ENCODE peak calls at places on chromosome 15, in nine cellular contexts. K, G, R, X, Y, E, H, C and Q are unnamed samples.

GRCh38 chr15:85479071-85479647 is 98.8 kb downstream of the AKAP13 start:
- DNase-seq in X (no peak), Y (peak), K (peak), E (peak), H (no peak), G (no peak), R (no peak), C (peak), Q (no peak)

GRCh38 chr15:38853608-38854007 is 289.0 kb upstream of the RASGRP1 start:
- DNase-seq in C (peak), X (no peak), R (peak), G (no peak), H (peak), E (no peak), Y (no peak), K (peak), Q (no peak)

GRCh38 chr15:25772500-25772899 is 90.6 kb downstream of the ATP10A start:
- DNase-seq in H (no peak), Y (no peak), C (no peak), X (no peak), G (no peak), E (no peak), R (no peak), K (no peak), Q (no peak)

GRCh38 chr15:73022156-73022555 is 30.1 kb upstream of the NEO1 start:
- DNase-seq in H (no peak), K (peak), R (no peak), X (no peak), C (no peak), G (no peak), Y (no peak), E (no peak), Q (no peak)

GRCh38 chr15:77840962-77841361 is 208.2 kb upstream of the LINGO1 start:
- DNase-seq in K (peak), G (no peak), C (no peak), Y (no peak), E (peak), X (no peak), H (no peak), R (no peak), Q (no peak)

GRCh38 chr15:58738051-58738707 is 11.3 kb downstream of the ADAM10 start:
- DNase-seq in H (no peak), C (peak), Y (no peak), E (no peak), K (peak), R (no peak), X (no peak), G (no peak), Q (no peak)

GRCh38 chr15:78234515-78235040 is at the start of gene ACSBG1:
- DNase-seq in G (no peak), X (no peak), H (no peak), E (no peak), K (no peak), Y (no peak), R (no peak), C (no peak), Q (no peak)

GRCh38 chr15:65900488-65900887 is 31.2 kb downstream of the RAB11A start:
- DNase-seq in X (no peak), H (no peak), E (no peak), K (no peak), R (no peak), Y (no peak), G (no peak), C (no peak), Q (no peak)

GRCh38 chr15:94105760-94106159 is 125.6 kb upstream of the MCTP2 start:
- DNase-seq in H (no peak), Y (no peak), K (no peak), R (no peak), X (no peak), E (no peak), G (no peak), C (no peak), Q (no peak)

GRCh38 chr15:74598126-74598842 is 17.4 kb upstream of the CLK3 start:
- DNase-seq in K (peak), E (peak), X (peak), H (peak), R (peak), G (peak), C (peak), Y (peak), Q (peak)

GRCh38 chr15:59998256-59999063 is 5.7 kb upstream of the FOXB1 start:
- DNase-seq in X (no peak), G (no peak), H (no peak), K (no peak), R (no peak), C (no peak), Y (no peak), E (no peak), Q (no peak)

GRCh38 chr15:77440378-77440999 is 19.8 kb downstream of the HMG20A start:
- DNase-seq in R (no peak), G (no peak), K (peak), C (peak), H (no peak), X (no peak), E (peak), Y (no peak), Q (no peak)

GRCh38 chr15:67331676-67332075 is 77.1 kb downstream of the IQCH start:
- DNase-seq in E (no peak), Y (no peak), G (peak), C (peak), X (no peak), H (no peak), R (no peak), K (peak), Q (no peak)

GRCh38 chr15:42994546-42994945 is 74.0 kb upstream of the TTBK2 start:
- DNase-seq in X (no peak), H (no peak), R (no peak), G (no peak), Y (no peak), K (peak), E (no peak), C (peak), Q (no peak)

GRCh38 chr15:92806763-92807162 is 93.4 kb upstream of the CHD2 start:
- DNase-seq in C (no peak), G (no peak), R (no peak), Y (no peak), E (no peak), H (no peak), K (no peak), X (no peak), Q (no peak)

GRCh38 chr15:40925863-40926658 is 3.1 kb upstream of the DLL4 start:
- DNase-seq in C (peak), X (no peak), K (peak), E (no peak), Y (no peak), R (no peak), G (peak), H (no peak), Q (no peak)

GRCh38 chr15:77507151-77507847 is 86.6 kb downstream of the HMG20A start:
- DNase-seq in H (no peak), Y (no peak), R (no peak), K (peak), C (no peak), G (peak), X (no peak), E (no peak), Q (no peak)

GRCh38 chr15:31925541-31925940 is 104.8 kb upstream of the CHRNA7 start:
- DNase-seq in H (no peak), E (no peak), X (no peak), Y (no peak), C (no peak), K (no peak), R (no peak), G (no peak), Q (no peak)

GRCh38 chr15:70437882-70438331 is 325.5 kb downstream of the UACA start:
- DNase-seq in E (peak), G (no peak), Y (no peak), H (no peak), X (no peak), K (no peak), C (no peak), R (no peak), Q (no peak)

GRCh38 chr15:98649621-98649995 is 1.3 kb downstream of the IGF1R start:
- DNase-seq in G (peak), H (peak), K (peak), X (no peak), C (peak), E (no peak), R (peak), Y (no peak), Q (no peak)